ENCODE peak calls at places on chromosome 15, in seven cellular contexts. N, J, B, F, Z, D and L are unnamed samples.

GRCh38 chr15:90560229-90560771 is 30.6 kb downstream of the CRTC3 start:
- DNase-seq in J (peak; percentile 80), F (no peak), B (peak; percentile 66), Z (peak; percentile 98), D (peak; percentile 99), N (peak; percentile 89), L (peak; percentile 95)

GRCh38 chr15:23877502-23878412 is 190.7 kb upstream of the NDN start:
- DNase-seq in J (peak; percentile 79), F (no peak), D (peak; percentile 1), N (no peak), B (peak; percentile 68), Z (no peak), L (no peak)

GRCh38 chr15:90142216-90143175 is 40.2 kb upstream of the IDH2 start:
- DNase-seq in N (no peak), F (no peak), Z (no peak), B (no peak), J (no peak), D (no peak), L (no peak)

GRCh38 chr15:90192961-90193786 is 8.0 kb upstream of the SEMA4B start:
- DNase-seq in J (no peak), N (peak; percentile 92), D (no peak), B (no peak), Z (no peak), F (no peak), L (no peak)

GRCh38 chr15:50137330-50137761 is 18.3 kb upstream of the ATP8B4 start:
- DNase-seq in D (peak; percentile 98), J (no peak), B (no peak), Z (peak; percentile 95), F (no peak), N (no peak), L (peak; percentile 88)

GRCh38 chr15:22949074-22949547 is 31.1 kb downstream of the CYFIP1 start:
- DNase-seq in D (peak; percentile 65), J (peak; percentile 93), N (peak; percentile 81), Z (peak; percentile 77), F (no peak), B (peak; percentile 92), L (peak; percentile 87)

GRCh38 chr15:69414702-69415161 is 583 bp downstream of the KIF23 start:
- DNase-seq in F (peak; percentile 41), D (peak; percentile 95), N (no peak), Z (peak; percentile 86), B (no peak), J (peak; percentile 48), L (peak; percentile 97)

GRCh38 chr15:80095511-80095910 is 36.0 kb downstream of the ZFAND6 start:
- DNase-seq in D (no peak), B (no peak), J (no peak), F (no peak), Z (no peak), N (no peak), L (no peak)

GRCh38 chr15:59298255-59298856 is 74.3 kb downstream of the MYO1E start:
- DNase-seq in F (no peak), J (no peak), B (no peak), N (no peak), Z (no peak), D (no peak), L (no peak)

GRCh38 chr15:67144609-67145306 is 79.4 kb downstream of the SMAD3 start:
- DNase-seq in N (peak; percentile 45), D (peak; percentile 91), J (no peak), Z (peak; percentile 99), F (no peak), B (no peak), L (peak; percentile 88)

GRCh38 chr15:63833246-63833696 is 477 bp downstream of the HERC1 start:
- DNase-seq in D (peak; percentile 35), B (peak; percentile 80), F (peak; percentile 52), Z (peak; percentile 62), J (peak; percentile 42), N (peak; percentile 73), L (peak; percentile 43)

GRCh38 chr15:96428742-96429141 is 98.2 kb downstream of the NR2F2 start:
- DNase-seq in D (peak; percentile 95), B (no peak), J (no peak), F (no peak), N (no peak), Z (peak; percentile 82), L (peak; percentile 95)

GRCh38 chr15:83100072-83100646 is 7.3 kb upstream of the TM6SF1 start:
- DNase-seq in D (no peak), Z (no peak), F (no peak), J (no peak), N (no peak), B (no peak), L (no peak)

GRCh38 chr15:58773024-58773423 is 1.9 kb downstream of the MINDY2 start:
- DNase-seq in D (no peak), N (no peak), B (no peak), Z (no peak), J (no peak), F (no peak), L (no peak)

GRCh38 chr15:83287541-83288027 is 3.1 kb upstream of the BNC1 start:
- DNase-seq in F (no peak), B (no peak), D (peak; percentile 99), N (no peak), Z (peak; percentile 82), J (no peak), L (peak; percentile 97)

GRCh38 chr15:50876989-50877360 is 31.5 kb upstream of the AP4E1 start:
- DNase-seq in J (peak; percentile 74), N (peak; percentile 86), D (peak; percentile 97), F (peak; percentile 81), Z (peak; percentile 85), B (peak; percentile 76), L (peak; percentile 93)

GRCh38 chr15:83762367-83762766 is 108.4 kb downstream of the ADAMTSL3 start:
- DNase-seq in J (no peak), N (no peak), F (no peak), Z (no peak), D (no peak), B (no peak), L (no peak)

GRCh38 chr15:67892559-67893377 is 52.9 kb upstream of the RNU6-1 start:
- DNase-seq in J (no peak), D (peak; percentile 9), Z (peak; percentile 87), B (no peak), F (no peak), N (peak; percentile 81), L (no peak)

GRCh38 chr15:82995938-82996337 is 9.9 kb downstream of the RAMAC start:
- DNase-seq in Z (peak; percentile 22), F (no peak), B (no peak), D (no peak), N (no peak), J (no peak), L (no peak)

GRCh38 chr15:59406446-59406845 is 31.5 kb upstream of the FAM81A start:
- DNase-seq in N (no peak), F (peak; percentile 67), D (no peak), Z (no peak), J (no peak), B (no peak), L (no peak)

GRCh38 chr15:45546789-45547188 is 24.2 kb upstream of the SLC30A4 start:
- DNase-seq in F (no peak), Z (no peak), D (no peak), J (no peak), B (no peak), N (no peak), L (no peak)

GRCh38 chr15:88894348-88894818 is 961 bp downstream of the HAPLN3 start:
- DNase-seq in J (peak; percentile 60), N (no peak), F (peak; percentile 23), B (peak; percentile 80), D (no peak), Z (peak; percentile 47), L (peak; percentile 55)

GRCh38 chr15:92810418-92811138 is 89.5 kb upstream of the CHD2 start:
- DNase-seq in N (peak; percentile 84), J (peak; percentile 55), D (peak; percentile 55), Z (peak; percentile 74), B (no peak), F (peak; percentile 91), L (peak; percentile 88)

GRCh38 chr15:58611731-58612676 is 137.5 kb downstream of the ADAM10 start:
- DNase-seq in Z (peak; percentile 22), F (no peak), B (no peak), D (no peak), N (no peak), J (no peak), L (no peak)

GRCh38 chr15:100516592-100517489 is 11.9 kb downstream of the CERS3 start:
- DNase-seq in N (peak; percentile 81), B (no peak), F (no peak), J (no peak), D (no peak), Z (no peak), L (no peak)
- TF ChIP-seq CTCF in N (no peak), B (no peak), F (no peak), J (no peak), D (no peak), Z (no peak), L (no peak)

GRCh38 chr15:41881925-41882688 is 11.7 kb downstream of the SPTBN5 start:
- DNase-seq in D (no peak), B (no peak), J (no peak), N (no peak), Z (no peak), F (no peak), L (no peak)
- H3K4me3 ChIP-seq in D (no peak overlapping the region), B (no peak overlapping the region), J (no peak overlapping the region), N (peak overlapping the region; percentile 32), Z (no peak overlapping the region), F (no peak overlapping the region), L (peak overlapping the region; percentile 3)

DNA sequence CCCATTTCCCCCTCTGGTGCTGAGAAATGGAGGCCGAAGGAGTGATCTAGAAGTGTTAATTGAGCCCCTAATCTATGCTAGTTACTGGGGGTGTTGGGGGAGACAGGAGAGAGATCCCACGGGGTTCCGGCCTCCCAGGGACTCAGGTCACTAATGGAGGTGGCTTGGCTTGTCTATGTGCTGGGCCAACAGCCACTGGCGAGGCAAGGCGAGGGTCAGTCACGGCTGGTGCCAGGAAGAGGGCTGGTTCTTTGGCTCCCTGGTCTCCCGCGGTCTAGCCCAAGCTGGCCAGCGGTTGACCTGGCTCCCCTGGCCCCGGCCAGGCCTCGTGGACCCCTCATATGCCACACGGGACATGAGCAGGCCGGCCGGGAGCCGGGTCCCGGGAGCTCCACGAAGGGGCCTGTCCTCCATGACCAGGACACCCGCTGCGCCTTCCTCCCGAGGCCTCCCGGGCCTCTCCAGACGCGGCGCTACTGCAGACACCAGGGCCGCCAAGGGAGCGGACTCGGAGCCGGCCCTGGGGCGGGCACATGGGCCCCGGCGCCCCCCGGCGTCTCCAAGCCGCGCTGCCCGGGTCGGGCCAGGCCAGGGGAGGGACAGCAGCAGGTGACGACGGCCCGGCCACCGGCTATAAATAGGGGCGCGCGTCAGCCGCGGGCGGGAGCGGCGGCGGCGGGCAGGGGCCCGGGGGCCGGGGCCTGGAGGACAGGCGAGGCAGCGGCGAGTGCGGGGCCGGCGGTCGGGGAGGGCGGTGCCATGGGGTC is at the start of gene ALPK3:
- DNase-seq in F (no peak), N (peak; percentile 85), Z (no peak), D (no peak), J (no peak), B (peak; percentile 49), L (no peak)
- TF ChIP-seq CTCF in F (no peak), N (no peak), Z (no peak), D (no peak), J (no peak), B (no peak), L (no peak)

GRCh38 chr15:31461911-31462480 is 135.4 kb downstream of the KLF13 start:
- DNase-seq in D (no peak), Z (no peak), J (no peak), B (no peak), N (no peak), F (peak; percentile 59), L (no peak)
- H3K4me3 ChIP-seq in D (no peak overlapping the region), Z (no peak overlapping the region), J (no peak overlapping the region), B (no peak overlapping the region), N (no peak overlapping the region), F (peak overlapping the region; percentile 18), L (no peak overlapping the region)

GRCh38 chr15:100890850-100891249 is 11.2 kb downstream of the ALDH1A3 start:
- DNase-seq in F (no peak), D (no peak), Z (no peak), B (no peak), J (no peak), N (peak; percentile 14), L (no peak)
- TF ChIP-seq CTCF in F (no peak), D (no peak), Z (no peak), B (no peak), J (no peak), N (no peak), L (no peak)